ENCODE peak calls at places on chromosome 10, in four cellular contexts. One of them, this sample, is unnamed. For H3K4me1, the result is how much of the 10 kb centered on the place peaks cover.

GRCh38 chr10:62380002-62380401 is 5.8 kb downstream of the ZNF365 start:
- DNase-seq in Caco-2: peak
- DNase-seq in tibial nerve: no peak
- DNase-seq in left ventricle myocardium inferior: no peak
- DNase-seq in this sample: peak

GRCh38 chr10:102434251-102434913 is 2.0 kb upstream of the CUEDC2 start:
- DNase-seq in tibial nerve: no peak
- DNase-seq in Caco-2: peak
- DNase-seq in left ventricle myocardium inferior: no peak
- DNase-seq in this sample: no peak

GRCh38 chr10:7789390-7789789 is 1.4 kb downstream of the ATP5F1C start:
- DNase-seq in Caco-2: no peak
- DNase-seq in left ventricle myocardium inferior: peak
- DNase-seq in tibial nerve: no peak
- DNase-seq in this sample: no peak

GRCh38 chr10:115093286-115093775 is at the start of gene ATRNL1:
- DNase-seq in tibial nerve: no peak
- DNase-seq in left ventricle myocardium inferior: no peak
- DNase-seq in Caco-2: peak
- DNase-seq in this sample: peak

GRCh38 chr10:101293007-101293723 is 60.8 kb upstream of the BTRC start:
- DNase-seq in tibial nerve: no peak
- DNase-seq in Caco-2: no peak
- DNase-seq in left ventricle myocardium inferior: no peak
- DNase-seq in this sample: peak

GRCh38 chr10:91603173-91603572 is 29.7 kb downstream of the PPP1R3C start:
- DNase-seq in Caco-2: no peak
- DNase-seq in left ventricle myocardium inferior: no peak
- DNase-seq in tibial nerve: no peak
- DNase-seq in this sample: no peak

GRCh38 chr10:43208147-43209063 is 58.5 kb downstream of the RASGEF1A start:
- DNase-seq in Caco-2: no peak
- DNase-seq in left ventricle myocardium inferior: peak
- DNase-seq in tibial nerve: no peak
- DNase-seq in this sample: no peak

GRCh38 chr10:73264423-73264822 is 12.0 kb upstream of the MRPS16 start:
- DNase-seq in tibial nerve: no peak
- DNase-seq in Caco-2: no peak
- DNase-seq in left ventricle myocardium inferior: no peak
- DNase-seq in this sample: no peak

GRCh38 chr10:44464503-44464902 is 79.6 kb upstream of the CXCL12 start:
- DNase-seq in left ventricle myocardium inferior: no peak
- DNase-seq in Caco-2: no peak
- DNase-seq in tibial nerve: no peak
- DNase-seq in this sample: no peak

GRCh38 chr10:3095373-3096139 is 28.2 kb downstream of the PFKP start:
- DNase-seq in left ventricle myocardium inferior: no peak
- DNase-seq in tibial nerve: peak
- DNase-seq in Caco-2: peak
- DNase-seq in this sample: no peak

GRCh38 chr10:101495324-101495925 is 92.6 kb downstream of the POLL start:
- DNase-seq in left ventricle myocardium inferior: no peak
- DNase-seq in tibial nerve: no peak
- DNase-seq in Caco-2: peak
- DNase-seq in this sample: peak

GRCh38 chr10:3542185-3542611 is 242.8 kb downstream of the KLF6 start:
- DNase-seq in left ventricle myocardium inferior: no peak
- DNase-seq in tibial nerve: no peak
- DNase-seq in Caco-2: no peak
- DNase-seq in this sample: no peak

GRCh38 chr10:42367532-42368230 is 270.7 kb downstream of the ZNF33B start:
- DNase-seq in tibial nerve: peak
- DNase-seq in left ventricle myocardium inferior: peak
- DNase-seq in Caco-2: no peak
- DNase-seq in this sample: peak

GRCh38 chr10:47029181-47029971 is 118.1 kb downstream of the PTPN20 start:
- DNase-seq in left ventricle myocardium inferior: no peak
- DNase-seq in tibial nerve: no peak
- DNase-seq in Caco-2: no peak
- DNase-seq in this sample: no peak

GRCh38 chr10:37448161-37448560 is 322.8 kb downstream of the ANKRD30A start:
- DNase-seq in left ventricle myocardium inferior: no peak
- DNase-seq in Caco-2: no peak
- DNase-seq in tibial nerve: no peak
- DNase-seq in this sample: no peak

GRCh38 chr10:74586088-74586585 is 240.3 kb upstream of the KAT6B start:
- DNase-seq in Caco-2: no peak
- DNase-seq in left ventricle myocardium inferior: no peak
- DNase-seq in tibial nerve: no peak
- DNase-seq in this sample: peak

GRCh38 chr10:88165849-88166271 is 302.4 kb downstream of the PTEN start:
- DNase-seq in Caco-2: no peak
- DNase-seq in tibial nerve: no peak
- DNase-seq in left ventricle myocardium inferior: no peak
- DNase-seq in this sample: no peak

GRCh38 chr10:92969151-92969550 is 91.4 kb upstream of the CYP26C1 start:
- DNase-seq in Caco-2: no peak
- DNase-seq in left ventricle myocardium inferior: no peak
- DNase-seq in tibial nerve: no peak
- DNase-seq in this sample: no peak

GRCh38 chr10:24552346-24553016 is 171.2 kb downstream of the ARHGAP21 start:
- DNase-seq in tibial nerve: no peak
- DNase-seq in left ventricle myocardium inferior: no peak
- DNase-seq in Caco-2: peak
- DNase-seq in this sample: peak

GRCh38 chr10:93566435-93567276 is at the start of gene FFAR4:
- DNase-seq in left ventricle myocardium inferior: peak
- DNase-seq in Caco-2: peak
- DNase-seq in tibial nerve: no peak
- DNase-seq in this sample: no peak

GRCh38 chr10:51892965-51893658 is 193.7 kb upstream of the CSTF2T start:
- DNase-seq in tibial nerve: no peak
- DNase-seq in left ventricle myocardium inferior: no peak
- DNase-seq in Caco-2: peak
- DNase-seq in this sample: peak

GRCh38 chr10:29328988-29329387 is 40.1 kb downstream of the LYZL1 start:
- DNase-seq in left ventricle myocardium inferior: peak
- DNase-seq in tibial nerve: peak
- DNase-seq in Caco-2: no peak
- DNase-seq in this sample: no peak

GRCh38 chr10:43160067-43160918 is 22.0 kb downstream of the CSGALNACT2 start:
- DNase-seq in tibial nerve: no peak
- DNase-seq in Caco-2: no peak
- DNase-seq in left ventricle myocardium inferior: no peak
- DNase-seq in this sample: no peak

GRCh38 chr10:87541114-87541513 is 36.4 kb downstream of the MINPP1 start:
- DNase-seq in Caco-2: no peak
- DNase-seq in left ventricle myocardium inferior: no peak
- DNase-seq in tibial nerve: no peak
- DNase-seq in this sample: no peak

GRCh38 chr10:13893926-13894325 is 307.2 kb downstream of the PRPF18 start:
- DNase-seq in Caco-2: no peak
- DNase-seq in left ventricle myocardium inferior: no peak
- DNase-seq in tibial nerve: no peak
- DNase-seq in this sample: peak

GRCh38 chr10:61839911-61840310 is 61.6 kb upstream of the ARID5B start:
- DNase-seq in Caco-2: no peak
- DNase-seq in left ventricle myocardium inferior: no peak
- DNase-seq in tibial nerve: no peak
- DNase-seq in this sample: no peak

GRCh38 chr10:87850742-87851205 is 12.6 kb downstream of the KLLN start:
- DNase-seq in tibial nerve: peak
- DNase-seq in Caco-2: peak
- DNase-seq in left ventricle myocardium inferior: peak
- DNase-seq in this sample: peak

GRCh38 chr10:103665439-103665838 is 171.9 kb downstream of the NEURL1 start:
- DNase-seq in Caco-2: no peak
- DNase-seq in tibial nerve: no peak
- DNase-seq in left ventricle myocardium inferior: peak
- DNase-seq in this sample: no peak

GRCh38 chr10:3548702-3549101 is 236.3 kb downstream of the KLF6 start:
- DNase-seq in left ventricle myocardium inferior: no peak
- DNase-seq in tibial nerve: no peak
- DNase-seq in Caco-2: no peak
- DNase-seq in this sample: no peak

GRCh38 chr10:100338434-100339036 is 8.5 kb upstream of the SCD start:
- DNase-seq in tibial nerve: peak
- DNase-seq in Caco-2: peak
- DNase-seq in left ventricle myocardium inferior: peak
- DNase-seq in this sample: peak

GRCh38 chr10:25758041-25758457 is 176.0 kb upstream of the MYO3A start:
- DNase-seq in Caco-2: peak
- DNase-seq in tibial nerve: no peak
- DNase-seq in left ventricle myocardium inferior: no peak
- DNase-seq in this sample: peak

GRCh38 chr10:102300289-102300843 is 55.0 kb downstream of the GBF1 start:
- DNase-seq in tibial nerve: no peak
- DNase-seq in left ventricle myocardium inferior: no peak
- DNase-seq in Caco-2: no peak
- DNase-seq in this sample: no peak

GRCh38 chr10:4217653-4218052 is 432.6 kb upstream of the KLF6 start:
- DNase-seq in left ventricle myocardium inferior: no peak
- DNase-seq in tibial nerve: no peak
- DNase-seq in Caco-2: no peak
- DNase-seq in this sample: no peak

DNA sequence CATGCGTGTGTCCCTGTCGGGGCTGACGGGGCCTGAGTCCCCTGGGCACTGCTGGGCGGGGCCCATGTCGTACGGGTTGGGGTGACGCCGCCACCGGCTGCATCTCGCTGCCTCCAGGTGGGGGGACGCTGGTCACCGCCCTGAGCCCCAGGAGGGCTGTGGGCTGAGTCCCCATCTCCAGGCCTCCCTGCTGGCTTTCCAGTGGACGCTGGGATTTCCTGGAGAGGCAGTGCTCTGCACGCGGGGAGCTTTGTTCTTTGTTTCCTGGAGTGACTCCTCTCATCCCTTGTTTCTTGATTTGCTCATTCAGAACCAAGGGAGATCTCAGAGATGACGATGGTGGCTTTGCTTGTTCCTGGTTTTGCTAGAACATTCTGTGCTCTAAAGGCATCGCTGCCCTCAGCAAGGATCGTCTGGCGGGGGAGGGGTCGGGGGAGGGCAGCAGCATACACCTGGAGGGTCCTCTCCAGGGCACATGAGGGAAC is 21.0 kb downstream of the PWWP2B start:
- DNase-seq in Caco-2: no peak
- DNase-seq in tibial nerve: no peak
- DNase-seq in left ventricle myocardium inferior: no peak
- DNase-seq in this sample: no peak
- H3K4me1 ChIP-seq in Caco-2: under half
- H3K4me1 ChIP-seq in tibial nerve: under half
- H3K4me1 ChIP-seq in left ventricle myocardium inferior: half or more
- H3K4me1 ChIP-seq in this sample: under half

GRCh38 chr10:107732045-107732444 is 567.5 kb upstream of the SORCS1 start:
- DNase-seq in tibial nerve: no peak
- DNase-seq in left ventricle myocardium inferior: no peak
- DNase-seq in Caco-2: no peak
- DNase-seq in this sample: no peak
- H3K4me3 ChIP-seq in tibial nerve: no peak
- H3K4me3 ChIP-seq in left ventricle myocardium inferior: no peak
- H3K4me3 ChIP-seq in Caco-2: no peak
- H3K4me3 ChIP-seq in this sample: no peak

DNA sequence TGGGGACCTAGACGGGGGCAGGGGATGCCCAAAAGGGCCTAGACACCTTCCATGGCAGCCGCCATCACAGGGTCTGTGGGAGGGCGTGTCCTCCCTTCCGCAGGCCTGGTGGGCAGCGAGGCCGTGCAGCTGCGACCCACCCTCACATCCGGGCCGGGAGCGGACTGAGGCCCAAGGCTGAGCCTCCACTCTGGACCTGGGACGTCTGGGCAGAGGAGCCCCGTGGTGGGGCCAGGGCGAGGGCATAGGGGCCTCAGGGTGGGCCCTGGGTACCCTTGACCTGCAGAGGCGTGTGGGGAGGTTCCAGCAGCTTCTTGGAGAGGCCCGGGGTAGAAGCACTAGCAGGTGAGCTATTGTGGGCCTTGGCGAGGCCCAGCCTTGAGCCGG is 49.2 kb downstream of the PWWP2B start:
- DNase-seq in tibial nerve: no peak
- DNase-seq in Caco-2: no peak
- DNase-seq in left ventricle myocardium inferior: no peak
- DNase-seq in this sample: no peak
- H3K4me1 ChIP-seq in tibial nerve: under half
- H3K4me1 ChIP-seq in Caco-2: under half
- H3K4me1 ChIP-seq in left ventricle myocardium inferior: under half
- H3K4me1 ChIP-seq in this sample: under half

GRCh38 chr10:77566228-77566627 is 71.4 kb downstream of the KCNMA1 start:
- DNase-seq in Caco-2: no peak
- DNase-seq in tibial nerve: no peak
- DNase-seq in left ventricle myocardium inferior: no peak
- DNase-seq in this sample: peak

GRCh38 chr10:77563638-77564270 is 73.9 kb downstream of the KCNMA1 start:
- DNase-seq in Caco-2: no peak
- DNase-seq in left ventricle myocardium inferior: no peak
- DNase-seq in tibial nerve: no peak
- DNase-seq in this sample: no peak

GRCh38 chr10:77564781-77565589 is 72.6 kb downstream of the KCNMA1 start:
- DNase-seq in tibial nerve: no peak
- DNase-seq in Caco-2: no peak
- DNase-seq in left ventricle myocardium inferior: no peak
- DNase-seq in this sample: peak

GRCh38 chr10:77566914-77567566 is 70.6 kb downstream of the KCNMA1 start:
- DNase-seq in tibial nerve: no peak
- DNase-seq in Caco-2: no peak
- DNase-seq in left ventricle myocardium inferior: no peak
- DNase-seq in this sample: no peak

GRCh38 chr10:77565590-77566023 is 72.0 kb downstream of the KCNMA1 start:
- DNase-seq in Caco-2: no peak
- DNase-seq in tibial nerve: no peak
- DNase-seq in left ventricle myocardium inferior: no peak
- DNase-seq in this sample: peak
- H3K4me3 ChIP-seq in Caco-2: no peak
- H3K4me3 ChIP-seq in tibial nerve: no peak
- H3K4me3 ChIP-seq in left ventricle myocardium inferior: no peak
- H3K4me3 ChIP-seq in this sample: no peak